ENCODE peak calls at places on chromosomes 12 and 14, in five cellular contexts. One of them, this sample, is unnamed.

GRCh38 chr14:64387232-64387737 is 868 bp upstream of the MTHFD1 start:
- DNase-seq in cardiac muscle cell: no peak
- DNase-seq in tibial nerve: no peak
- DNase-seq in upper lobe of right lung: no peak
- DNase-seq in choroid plexus epithelial cell: peak
- DNase-seq in this sample: no peak

GRCh38 chr14:42163136-42163535 is 556.5 kb downstream of the LRFN5 start:
- DNase-seq in cardiac muscle cell: no peak
- DNase-seq in choroid plexus epithelial cell: no peak
- DNase-seq in upper lobe of right lung: no peak
- DNase-seq in tibial nerve: no peak
- DNase-seq in this sample: no peak

GRCh38 chr12:24127919-24128721 is 178.7 kb upstream of the SOX5 start:
- DNase-seq in tibial nerve: no peak
- DNase-seq in cardiac muscle cell: no peak
- DNase-seq in upper lobe of right lung: no peak
- DNase-seq in choroid plexus epithelial cell: no peak
- DNase-seq in this sample: no peak

GRCh38 chr12:111846016-111846415 is 4.0 kb downstream of the MAPKAPK5 start:
- DNase-seq in upper lobe of right lung: no peak
- DNase-seq in cardiac muscle cell: no peak
- DNase-seq in choroid plexus epithelial cell: no peak
- DNase-seq in tibial nerve: no peak
- DNase-seq in this sample: no peak

GRCh38 chr12:118370601-118371000 is 2.1 kb downstream of the TAOK3 start:
- DNase-seq in tibial nerve: no peak
- DNase-seq in cardiac muscle cell: no peak
- DNase-seq in upper lobe of right lung: no peak
- DNase-seq in choroid plexus epithelial cell: no peak
- DNase-seq in this sample: no peak

GRCh38 chr12:93376436-93377251 is 1.1 kb upstream of the NUDT4 start:
- DNase-seq in upper lobe of right lung: peak
- DNase-seq in cardiac muscle cell: peak
- DNase-seq in choroid plexus epithelial cell: peak
- DNase-seq in tibial nerve: no peak
- DNase-seq in this sample: no peak

GRCh38 chr14:72479471-72479931 is 414.4 kb downstream of the DPF3 start:
- DNase-seq in cardiac muscle cell: peak
- DNase-seq in upper lobe of right lung: no peak
- DNase-seq in choroid plexus epithelial cell: peak
- DNase-seq in tibial nerve: no peak
- DNase-seq in this sample: no peak

GRCh38 chr14:100281286-100282082 is 24.8 kb downstream of the SLC25A29 start:
- DNase-seq in upper lobe of right lung: peak
- DNase-seq in tibial nerve: no peak
- DNase-seq in choroid plexus epithelial cell: no peak
- DNase-seq in cardiac muscle cell: no peak
- DNase-seq in this sample: no peak

GRCh38 chr14:93958567-93959238 is 17.7 kb downstream of the ASB2 start:
- DNase-seq in upper lobe of right lung: no peak
- DNase-seq in tibial nerve: no peak
- DNase-seq in cardiac muscle cell: no peak
- DNase-seq in choroid plexus epithelial cell: no peak
- DNase-seq in this sample: no peak

GRCh38 chr14:96804821-96805374 is 7.7 kb downstream of the VRK1 start:
- DNase-seq in tibial nerve: no peak
- DNase-seq in cardiac muscle cell: no peak
- DNase-seq in upper lobe of right lung: no peak
- DNase-seq in choroid plexus epithelial cell: peak
- DNase-seq in this sample: no peak

GRCh38 chr14:101506921-101507300 is 54.4 kb upstream of the DIO3 start:
- DNase-seq in cardiac muscle cell: no peak
- DNase-seq in choroid plexus epithelial cell: no peak
- DNase-seq in tibial nerve: peak
- DNase-seq in upper lobe of right lung: peak
- DNase-seq in this sample: peak

GRCh38 chr12:53618340-53618739 is 7.8 kb downstream of the ATF7 start:
- DNase-seq in cardiac muscle cell: no peak
- DNase-seq in upper lobe of right lung: no peak
- DNase-seq in choroid plexus epithelial cell: no peak
- DNase-seq in tibial nerve: no peak
- DNase-seq in this sample: no peak

GRCh38 chr14:99718031-99718810 is 34.1 kb downstream of the CYP46A1 start:
- DNase-seq in choroid plexus epithelial cell: no peak
- DNase-seq in cardiac muscle cell: no peak
- DNase-seq in upper lobe of right lung: no peak
- DNase-seq in tibial nerve: no peak
- DNase-seq in this sample: no peak

GRCh38 chr12:57223191-57224165 is 6.0 kb upstream of the SHMT2 start:
- DNase-seq in tibial nerve: no peak
- DNase-seq in cardiac muscle cell: no peak
- DNase-seq in choroid plexus epithelial cell: no peak
- DNase-seq in upper lobe of right lung: no peak
- DNase-seq in this sample: no peak

GRCh38 chr12:10001141-10001778 is 2.3 kb upstream of the CLEC1B start:
- DNase-seq in upper lobe of right lung: no peak
- DNase-seq in choroid plexus epithelial cell: no peak
- DNase-seq in tibial nerve: no peak
- DNase-seq in cardiac muscle cell: no peak
- DNase-seq in this sample: no peak
- TF ChIP-seq CTCF in upper lobe of right lung: no peak
- TF ChIP-seq CTCF in choroid plexus epithelial cell: no peak
- TF ChIP-seq CTCF in tibial nerve: no peak
- TF ChIP-seq CTCF in cardiac muscle cell: no peak
- TF ChIP-seq CTCF in this sample: no peak

GRCh38 chr14:22814373-22814772 is 862 bp downstream of the SLC7A7 start:
- DNase-seq in cardiac muscle cell: no peak
- DNase-seq in tibial nerve: no peak
- DNase-seq in upper lobe of right lung: no peak
- DNase-seq in choroid plexus epithelial cell: no peak
- DNase-seq in this sample: no peak

GRCh38 chr14:22813145-22813544 is 2.1 kb downstream of the SLC7A7 start:
- DNase-seq in cardiac muscle cell: no peak
- DNase-seq in choroid plexus epithelial cell: no peak
- DNase-seq in tibial nerve: no peak
- DNase-seq in upper lobe of right lung: no peak
- DNase-seq in this sample: peak

GRCh38 chr14:22814945-22815713 is at the start of gene SLC7A7:
- DNase-seq in choroid plexus epithelial cell: peak
- DNase-seq in upper lobe of right lung: peak
- DNase-seq in tibial nerve: no peak
- DNase-seq in cardiac muscle cell: no peak
- DNase-seq in this sample: peak

GRCh38 chr14:22811752-22812151 is 3.5 kb downstream of the SLC7A7 start:
- DNase-seq in tibial nerve: no peak
- DNase-seq in upper lobe of right lung: peak
- DNase-seq in cardiac muscle cell: no peak
- DNase-seq in choroid plexus epithelial cell: peak
- DNase-seq in this sample: no peak

DNA sequence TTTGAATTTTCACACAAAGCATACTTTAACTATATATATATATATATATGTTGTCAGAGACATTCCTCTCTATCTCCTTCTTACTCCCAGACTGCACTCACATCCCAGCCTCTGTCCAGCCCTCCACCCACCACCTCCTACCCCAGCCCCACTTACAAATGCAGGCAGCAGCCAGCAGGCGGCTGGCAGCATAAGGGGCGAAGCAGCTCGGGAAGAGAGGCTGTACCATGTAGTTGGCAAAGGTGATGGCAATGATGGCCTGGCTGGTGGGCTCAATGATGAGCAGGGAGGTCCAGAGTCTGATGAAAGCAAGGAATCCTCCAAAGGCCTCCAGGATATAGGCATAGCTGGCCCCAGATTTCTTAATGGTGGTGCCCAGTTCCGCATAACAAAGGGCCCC is 2.5 kb downstream of the SLC7A7 start:
- DNase-seq in choroid plexus epithelial cell: no peak
- DNase-seq in tibial nerve: no peak
- DNase-seq in upper lobe of right lung: peak
- DNase-seq in cardiac muscle cell: no peak
- DNase-seq in this sample: peak
- TF ChIP-seq CTCF in choroid plexus epithelial cell: no peak
- TF ChIP-seq CTCF in tibial nerve: no peak
- TF ChIP-seq CTCF in upper lobe of right lung: no peak
- TF ChIP-seq CTCF in cardiac muscle cell: no peak
- TF ChIP-seq CTCF in this sample: no peak

GRCh38 chr12:65584041-65584440 is 240.2 kb upstream of the HMGA2 start:
- DNase-seq in choroid plexus epithelial cell: no peak
- DNase-seq in upper lobe of right lung: no peak
- DNase-seq in cardiac muscle cell: no peak
- DNase-seq in tibial nerve: no peak
- DNase-seq in this sample: no peak

GRCh38 chr12:65590318-65590717 is 234.0 kb upstream of the HMGA2 start:
- DNase-seq in upper lobe of right lung: no peak
- DNase-seq in tibial nerve: no peak
- DNase-seq in cardiac muscle cell: no peak
- DNase-seq in choroid plexus epithelial cell: peak
- DNase-seq in this sample: no peak

GRCh38 chr12:65586796-65587195 is 237.5 kb upstream of the HMGA2 start:
- DNase-seq in tibial nerve: no peak
- DNase-seq in choroid plexus epithelial cell: no peak
- DNase-seq in upper lobe of right lung: no peak
- DNase-seq in cardiac muscle cell: no peak
- DNase-seq in this sample: no peak

GRCh38 chr12:65585648-65586420 is 238.4 kb upstream of the HMGA2 start:
- DNase-seq in upper lobe of right lung: no peak
- DNase-seq in cardiac muscle cell: no peak
- DNase-seq in choroid plexus epithelial cell: no peak
- DNase-seq in tibial nerve: no peak
- DNase-seq in this sample: no peak
- TF ChIP-seq CTCF in upper lobe of right lung: no peak
- TF ChIP-seq CTCF in cardiac muscle cell: no peak
- TF ChIP-seq CTCF in choroid plexus epithelial cell: no peak
- TF ChIP-seq CTCF in tibial nerve: no peak
- TF ChIP-seq CTCF in this sample: no peak

GRCh38 chr12:109714141-109714912 is 702 bp downstream of the FAM222A start:
- DNase-seq in tibial nerve: no peak
- DNase-seq in upper lobe of right lung: peak
- DNase-seq in cardiac muscle cell: peak
- DNase-seq in choroid plexus epithelial cell: peak
- DNase-seq in this sample: peak
- TF ChIP-seq CTCF in tibial nerve: peak
- TF ChIP-seq CTCF in upper lobe of right lung: peak
- TF ChIP-seq CTCF in cardiac muscle cell: no peak
- TF ChIP-seq CTCF in choroid plexus epithelial cell: peak
- TF ChIP-seq CTCF in this sample: no peak

GRCh38 chr14:90726656-90727055 is 89.6 kb downstream of the TTC7B start:
- DNase-seq in tibial nerve: peak
- DNase-seq in choroid plexus epithelial cell: peak
- DNase-seq in cardiac muscle cell: peak
- DNase-seq in upper lobe of right lung: no peak
- DNase-seq in this sample: no peak
- TF ChIP-seq CTCF in tibial nerve: peak
- TF ChIP-seq CTCF in choroid plexus epithelial cell: peak
- TF ChIP-seq CTCF in cardiac muscle cell: peak
- TF ChIP-seq CTCF in upper lobe of right lung: peak
- TF ChIP-seq CTCF in this sample: no peak

GRCh38 chr14:104665092-104665662 is 24.2 kb upstream of the INF2 start:
- DNase-seq in upper lobe of right lung: no peak
- DNase-seq in choroid plexus epithelial cell: peak
- DNase-seq in cardiac muscle cell: no peak
- DNase-seq in tibial nerve: no peak
- DNase-seq in this sample: no peak

GRCh38 chr14:104664588-104664987 is 24.8 kb upstream of the INF2 start:
- DNase-seq in choroid plexus epithelial cell: no peak
- DNase-seq in tibial nerve: no peak
- DNase-seq in cardiac muscle cell: no peak
- DNase-seq in upper lobe of right lung: no peak
- DNase-seq in this sample: peak

GRCh38 chr14:104664107-104664506 is 25.3 kb upstream of the INF2 start:
- DNase-seq in tibial nerve: no peak
- DNase-seq in upper lobe of right lung: no peak
- DNase-seq in cardiac muscle cell: no peak
- DNase-seq in choroid plexus epithelial cell: no peak
- DNase-seq in this sample: peak

GRCh38 chr14:104666981-104667380 is 22.4 kb upstream of the INF2 start:
- DNase-seq in tibial nerve: no peak
- DNase-seq in choroid plexus epithelial cell: no peak
- DNase-seq in upper lobe of right lung: no peak
- DNase-seq in cardiac muscle cell: no peak
- DNase-seq in this sample: peak

DNA sequence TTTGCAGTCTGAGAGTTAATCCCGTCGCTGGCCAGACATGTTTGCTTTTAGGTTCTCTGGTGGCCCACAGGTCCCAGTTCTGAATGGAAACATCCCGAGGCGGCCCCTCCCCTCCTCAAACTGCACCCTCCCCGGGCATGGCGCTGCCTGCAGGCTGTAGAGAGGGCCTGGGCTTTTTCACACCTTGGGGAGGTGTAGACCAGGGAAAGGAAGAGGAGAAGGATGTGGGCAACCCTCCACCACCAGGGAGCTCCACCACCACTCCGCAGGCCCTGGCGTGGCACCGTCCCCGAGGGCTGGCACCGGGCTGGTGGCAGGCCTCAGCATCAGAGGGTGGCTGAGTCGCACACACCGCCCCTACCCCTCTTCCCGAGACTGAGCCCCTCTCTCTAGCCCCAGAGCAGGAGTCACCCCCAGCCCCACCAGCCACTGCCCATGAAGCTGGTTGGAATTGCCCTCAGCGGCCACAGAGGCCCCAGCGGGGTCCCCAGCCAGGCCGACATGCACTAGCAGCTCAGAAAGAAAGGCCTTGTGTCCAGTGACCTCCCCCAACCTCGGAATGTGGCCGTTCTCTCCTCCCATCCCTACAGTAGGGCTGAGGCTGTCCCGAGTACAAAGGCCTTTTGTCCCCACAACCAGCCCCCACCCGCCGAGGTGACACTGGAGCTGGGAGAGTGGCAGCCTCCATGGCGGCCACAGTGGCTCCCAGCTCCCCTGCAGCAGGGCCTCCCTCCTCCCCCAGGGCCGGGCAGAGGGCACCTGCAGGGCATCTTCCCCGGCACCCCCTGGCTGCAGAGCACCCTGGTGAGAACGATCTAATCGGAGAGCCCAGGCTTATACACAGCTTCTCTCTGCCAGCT is 23.5 kb upstream of the INF2 start:
- DNase-seq in tibial nerve: no peak
- DNase-seq in upper lobe of right lung: peak
- DNase-seq in choroid plexus epithelial cell: no peak
- DNase-seq in cardiac muscle cell: no peak
- DNase-seq in this sample: peak
- TF ChIP-seq CTCF in tibial nerve: peak
- TF ChIP-seq CTCF in upper lobe of right lung: peak
- TF ChIP-seq CTCF in choroid plexus epithelial cell: peak
- TF ChIP-seq CTCF in cardiac muscle cell: peak
- TF ChIP-seq CTCF in this sample: peak

This sample was measured in spleen.